ENCODE peak calls at places on chromosomes 3 and 15, in five cellular contexts. B is uterus, M is A549, N is fibroblast of mammary gland, S is right cardiac atrium. T is an unnamed sample.
A peak's percentile ranks its signal among the peaks of the same experiment; 100 is the strongest.

GRCh38 chr15:34271493-34271892 is 46.7 kb downstream of the EMC4 start:
- DNase-seq in M (no peak), N (peak; percentile 88), B (peak; percentile 72), S (no peak), T (peak; percentile 75)

GRCh38 chr3:17195856-17196604 is 311.3 kb downstream of the PLCL2 start:
- DNase-seq in N (peak; percentile 22), B (no peak), M (no peak), S (no peak), T (peak; percentile 53)

GRCh38 chr3:131329774-131330173 is 51.8 kb upstream of the NUDT16 start:
- DNase-seq in B (no peak), N (no peak), M (no peak), S (no peak), T (no peak)

GRCh38 chr3:106533761-106534160 is 664.9 kb upstream of the CBLB start:
- DNase-seq in M (no peak), S (no peak), N (no peak), B (no peak), T (no peak)

GRCh38 chr3:124972457-124972856 is 37.9 kb upstream of the MUC13 start:
- DNase-seq in B (no peak), S (no peak), M (no peak), N (no peak), T (no peak)

GRCh38 chr3:148238421-148238821 is 459.3 kb upstream of the AGTR1 start:
- DNase-seq in M (no peak), S (no peak), N (peak; percentile 29), B (no peak), T (no peak)

GRCh38 chr3:10448544-10448943 is 56.8 kb downstream of the ATP2B2 start:
- DNase-seq in B (no peak), M (no peak), N (no peak), S (no peak), T (no peak)

GRCh38 chr15:70670680-70671079 is 92.7 kb downstream of the UACA start:
- DNase-seq in N (peak; percentile 28), S (no peak), M (no peak), B (no peak), T (peak; percentile 46)

GRCh38 chr3:116849261-116849688 is 139.7 kb downstream of the TUSC7 start:
- DNase-seq in M (no peak), N (no peak), S (no peak), B (no peak), T (no peak)

GRCh38 chr15:46312133-46312740 is 677.4 kb downstream of the SQOR start:
- DNase-seq in B (peak; percentile 41), N (peak; percentile 52), S (peak; percentile 57), M (peak; percentile 3), T (peak; percentile 75)

GRCh38 chr15:82792068-82792467 is 13.8 kb downstream of the FSD2 start:
- DNase-seq in S (no peak), N (no peak), M (no peak), B (no peak), T (no peak)

GRCh38 chr15:29533667-29534066 is 264.0 kb upstream of the NSMCE3 start:
- DNase-seq in S (no peak), N (no peak), M (no peak), B (no peak), T (peak; percentile 64)

GRCh38 chr3:125231895-125232294 is 19.3 kb upstream of the SLC12A8 start:
- DNase-seq in N (peak; percentile 70), B (no peak), S (no peak), M (no peak), T (peak; percentile 86)

GRCh38 chr3:196166741-196167140 is 44.5 kb downstream of the ZDHHC19 start:
- DNase-seq in M (no peak), B (no peak), N (no peak), S (no peak), T (no peak)

GRCh38 chr15:80343610-80344009 is 60.6 kb upstream of the ARNT2 start:
- DNase-seq in M (no peak), B (peak; percentile 22), S (peak; percentile 86), N (no peak), T (peak; percentile 89)

GRCh38 chr3:109819786-109820185 is 482.4 kb upstream of the DPPA4 start:
- DNase-seq in M (no peak), N (no peak), S (no peak), B (no peak), T (no peak)

GRCh38 chr15:89751748-89752147 is 699 bp upstream of the MESP1 start:
- DNase-seq in B (no peak), N (no peak), S (no peak), M (no peak), T (no peak)

GRCh38 chr3:189311521-189311920 is 139.8 kb downstream of the TPRG1 start:
- DNase-seq in S (no peak), M (no peak), B (no peak), N (no peak), T (no peak)

GRCh38 chr3:57758686-57759085 is 2.6 kb downstream of the SLMAP start:
- DNase-seq in B (no peak), N (peak; percentile 40), M (no peak), S (no peak), T (no peak)

GRCh38 chr3:184656991-184657669 is 54.7 kb downstream of the MAGEF1 start:
- DNase-seq in M (no peak), S (no peak), N (peak; percentile 85), B (no peak), T (peak; percentile 43)

GRCh38 chr3:169659096-169659521 is 4.4 kb downstream of the MECOM start:
- DNase-seq in M (no peak), N (no peak), S (peak; percentile 56), B (no peak), T (no peak)
- H3K4me3 ChIP-seq in M (no peak overlapping the region), N (no peak overlapping the region), S (peak overlapping the region; percentile 3), B (no peak overlapping the region), T (no peak overlapping the region)

GRCh38 chr3:141430326-141430725 is 56.5 kb upstream of the RASA2 start:
- DNase-seq in S (no peak), N (no peak), M (no peak), B (no peak), T (no peak)
- H3K4me3 ChIP-seq in S (no peak overlapping the region), N (no peak overlapping the region), M (no peak overlapping the region), B (no peak overlapping the region), T (no peak overlapping the region)

DNA sequence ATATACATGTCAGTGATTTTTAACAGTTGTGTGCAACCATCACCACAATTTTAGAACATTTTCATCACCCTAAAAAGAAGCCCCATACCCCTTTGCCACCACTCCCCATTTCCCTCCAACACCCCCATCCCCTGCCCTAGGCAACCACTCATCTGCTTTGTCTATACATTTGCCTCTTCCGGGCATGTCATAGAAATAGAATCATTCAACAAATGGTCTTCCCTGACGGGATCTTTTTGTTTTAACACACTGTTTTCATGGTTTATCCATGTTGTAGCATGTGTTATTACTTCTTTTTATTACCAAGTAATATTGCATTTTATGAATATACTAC is 4.0 kb downstream of the VILL start:
- DNase-seq in N (no peak), B (no peak), S (no peak), M (no peak), T (no peak)
- H3K4me3 ChIP-seq in N (peak overlapping the region; percentile 67), B (peak overlapping the region; percentile 54), S (peak overlapping the region; percentile 71), M (no peak overlapping the region), T (peak overlapping the region; percentile 64)

DNA sequence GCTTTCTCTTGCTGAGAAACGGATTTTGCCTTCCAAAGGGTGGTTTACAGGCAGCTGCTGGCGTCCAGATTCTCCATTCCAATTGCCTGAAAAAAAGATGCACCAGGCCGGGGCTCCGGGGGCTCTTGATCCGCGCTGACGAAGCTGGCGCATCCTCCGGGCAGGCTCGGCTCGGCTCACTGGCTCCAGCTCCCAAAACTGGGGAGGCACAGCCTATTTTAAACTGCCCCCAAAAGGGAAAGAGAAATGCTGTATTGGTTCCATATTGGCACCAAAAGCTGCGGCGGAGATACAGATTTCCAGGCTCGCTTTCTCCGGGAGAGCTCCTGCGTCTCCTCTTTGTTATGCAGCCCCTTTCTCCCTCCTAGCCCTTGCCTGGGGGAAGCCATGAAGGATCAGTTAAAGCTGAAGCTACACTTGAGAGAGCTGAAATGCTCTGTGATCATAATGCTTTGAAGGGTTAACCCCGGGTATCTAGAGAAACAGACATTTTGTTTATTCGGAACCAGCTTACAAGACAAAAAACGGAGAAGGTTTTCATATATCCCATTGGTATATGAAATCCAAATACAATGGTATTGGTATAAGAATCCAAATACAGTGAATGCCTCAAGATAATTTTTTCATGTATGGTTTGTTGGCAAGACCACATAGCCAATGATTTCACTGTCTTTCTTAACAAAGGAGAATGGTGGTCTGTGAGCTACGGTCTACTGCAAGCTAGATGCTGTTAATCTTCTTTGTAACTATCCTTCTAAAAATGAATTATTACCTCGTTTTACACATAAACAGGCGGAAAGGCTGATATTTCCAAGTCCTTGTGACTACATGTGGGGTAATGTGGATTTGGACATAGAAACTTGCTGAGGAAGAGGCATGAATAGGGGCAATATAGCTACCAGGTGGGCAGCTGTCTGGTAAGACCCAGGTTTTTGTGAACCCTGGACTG is 704 bp downstream of the CD200 start:
- DNase-seq in M (no peak), S (peak; percentile 28), N (no peak), B (peak; percentile 33), T (peak; percentile 80)
- H3K4me3 ChIP-seq in M (no peak overlapping the region), S (peak overlapping the region; percentile 37), N (peak overlapping the region; percentile 37), B (peak overlapping the region; percentile 55), T (peak overlapping the region; percentile 63)

T was measured in fibroblast of pulmonary artery.